ENCODE peak calls at places on chromosome X, in ten cellular contexts. W, O, L, S, H, B, T, F, P and V are unnamed samples.

GRCh38 chrX:47611926-47612325 is 7.7 kb downstream of the SYN1 start:
- DNase-seq in W (no peak), O (no peak), L (no peak), S (no peak), H (no peak), B (no peak), T (no peak), F (no peak), P (no peak), V (no peak)

GRCh38 chrX:138775501-138775900 is 64.0 kb upstream of the FGF13 start:
- DNase-seq in W (peak; percentile 22), O (no peak), L (no peak), S (no peak), H (no peak), B (no peak), T (no peak), F (no peak), P (no peak), V (peak; percentile 37)

GRCh38 chrX:11097920-11098319 is 13.2 kb upstream of the HCCS start:
- DNase-seq in W (no peak), O (no peak), L (no peak), S (no peak), H (no peak), B (no peak), T (no peak), F (no peak), P (no peak), V (no peak)

GRCh38 chrX:68647156-68647957 is at the start of gene STARD8:
- DNase-seq in W (peak; percentile 44), O (no peak), L (no peak), S (no peak), H (peak; percentile 87), B (no peak), T (no peak), F (no peak), P (no peak), V (peak; percentile 68)

GRCh38 chrX:130665214-130665613 is 237.8 kb downstream of the ENOX2 start:
- DNase-seq in W (no peak), O (no peak), L (no peak), S (no peak), H (no peak), B (no peak), T (no peak), F (no peak), P (no peak), V (no peak)

GRCh38 chrX:77564824-77565223 is 117.6 kb downstream of the FGF16 start:
- DNase-seq in W (no peak), O (no peak), L (no peak), S (no peak), H (no peak), B (no peak), T (no peak), F (no peak), P (no peak), V (no peak)

GRCh38 chrX:81195712-81196111 is 6.0 kb downstream of the HMGN5 start:
- DNase-seq in W (no peak), O (no peak), L (no peak), S (no peak), H (peak; percentile 59), B (peak; percentile 40), T (no peak), F (no peak), P (no peak), V (peak; percentile 75)

GRCh38 chrX:30777575-30777974 is 111.5 kb downstream of the TAB3 start:
- DNase-seq in W (no peak), O (no peak), L (no peak), S (no peak), H (no peak), B (no peak), T (no peak), F (no peak), P (no peak), V (no peak)

GRCh38 chrX:17836830-17837229 is 24.3 kb downstream of the RAI2 start:
- DNase-seq in W (no peak), O (no peak), L (no peak), S (no peak), H (no peak), B (no peak), T (no peak), F (no peak), P (no peak), V (no peak)

GRCh38 chrX:21305799-21306336 is 68.3 kb upstream of the CNKSR2 start:
- DNase-seq in W (no peak), O (no peak), L (no peak), S (no peak), H (no peak), B (no peak), T (no peak), F (no peak), P (no peak), V (no peak)

GRCh38 chrX:151962034-151962433 is 12.4 kb downstream of the GABRE start:
- DNase-seq in W (no peak), O (no peak), L (no peak), S (no peak), H (no peak), B (no peak), T (no peak), F (no peak), P (no peak), V (no peak)

GRCh38 chrX:136183917-136184316 is 36.6 kb downstream of the FHL1 start:
- DNase-seq in W (no peak), O (no peak), L (no peak), S (no peak), H (no peak), B (no peak), T (no peak), F (no peak), P (no peak), V (no peak)

GRCh38 chrX:55159556-55159955 is 60.6 kb upstream of the PAGE5 start:
- DNase-seq in W (no peak), O (no peak), L (no peak), S (no peak), H (no peak), B (no peak), T (no peak), F (no peak), P (no peak), V (no peak)

GRCh38 chrX:104195489-104196084 is 29.3 kb downstream of the FAM199X start:
- DNase-seq in W (peak; percentile 4), O (no peak), L (no peak), S (peak; percentile 1), H (peak; percentile 4), B (no peak), T (no peak), F (no peak), P (peak; percentile 3), V (peak; percentile 44)

GRCh38 chrX:71215335-71215912 is 7.6 kb upstream of the GJB1 start:
- DNase-seq in W (no peak), O (no peak), L (no peak), S (no peak), H (no peak), B (no peak), T (no peak), F (no peak), P (no peak), V (no peak)

GRCh38 chrX:149453030-149453429 is 52.1 kb downstream of the IDS start:
- DNase-seq in W (no peak), O (no peak), L (no peak), S (no peak), H (peak; percentile 32), B (no peak), T (no peak), F (no peak), P (no peak), V (no peak)

GRCh38 chrX:8711401-8711800 is 20.5 kb downstream of the ANOS1 start:
- DNase-seq in W (no peak), O (no peak), L (no peak), S (no peak), H (no peak), B (no peak), T (no peak), F (no peak), P (no peak), V (no peak)

GRCh38 chrX:80876877-80877276 is 67.2 kb upstream of the BRWD3 start:
- DNase-seq in W (peak; percentile 2), O (no peak), L (no peak), S (no peak), H (no peak), B (no peak), T (no peak), F (no peak), P (no peak), V (peak; percentile 43)

GRCh38 chrX:129360175-129360574 is 163.1 kb downstream of the SMARCA1 start:
- DNase-seq in W (no peak), O (no peak), L (no peak), S (no peak), H (peak; percentile 78), B (no peak), T (peak; percentile 0), F (no peak), P (peak; percentile 6), V (peak; percentile 74)

GRCh38 chrX:140425712-140426395 is 79.0 kb downstream of the SOX3 start:
- DNase-seq in W (no peak), O (no peak), L (no peak), S (no peak), H (no peak), B (no peak), T (no peak), F (no peak), P (no peak), V (peak; percentile 6)